ENCODE peak calls at places on chromosomes 16 and 17, in nine cellular contexts. Y is MM.1S, X is hepatocyte, C is GM23338, D is HCT116, M is neural progenitor cell, B is PC-3, O is SK-N-SH, L is OCI-LY7. J is an unnamed sample.

GRCh38 chr17:36468903-36469635 is 17.4 kb upstream of the ZNHIT3 start:
- DNase-seq in D (no peak), O (no peak), M (peak; percentile 8), X (no peak), C (no peak), B (no peak), Y (no peak), L (no peak), J (no peak)

GRCh38 chr17:258045-258734 is 76.7 kb upstream of the DOC2B start:
- DNase-seq in B (no peak), L (no peak), Y (no peak), X (no peak), O (no peak), M (no peak), D (no peak), C (no peak), J (no peak)

GRCh38 chr16:23082161-23082788 is 67.0 kb downstream of the USP31 start:
- DNase-seq in M (no peak), X (no peak), O (peak; percentile 70), L (no peak), D (no peak), C (no peak), Y (no peak), B (no peak), J (peak; percentile 19)

GRCh38 chr17:81424613-81425017 is 29.4 kb downstream of the BAHCC1 start:
- DNase-seq in B (no peak), M (no peak), Y (no peak), O (no peak), C (no peak), L (no peak), X (no peak), D (no peak), J (no peak)

GRCh38 chr17:83170571-83171260 is 91.3 kb downstream of the METRNL start:
- DNase-seq in B (no peak), D (no peak), Y (no peak), L (no peak), X (peak; percentile 1), C (no peak), O (peak; percentile 20), M (no peak), J (no peak)

GRCh38 chr16:76729525-76729924 is 452.3 kb downstream of the CNTNAP4 start:
- DNase-seq in C (peak; percentile 10), D (no peak), X (peak; percentile 63), Y (no peak), M (no peak), L (no peak), B (peak; percentile 78), O (no peak), J (no peak)

GRCh38 chr16:83245061-83245460 is 562.7 kb upstream of the HSBP1 start:
- DNase-seq in Y (no peak), M (no peak), O (no peak), L (no peak), B (no peak), X (no peak), C (no peak), D (no peak), J (peak; percentile 4)

GRCh38 chr17:77726549-77726957 is 231.9 kb upstream of the TNRC6C start:
- DNase-seq in B (no peak), C (no peak), M (no peak), O (no peak), D (no peak), Y (no peak), L (no peak), X (no peak), J (no peak)

GRCh38 chr16:12315330-12316138 is 339.0 kb downstream of the SNX29 start:
- DNase-seq in O (no peak), C (no peak), D (no peak), B (peak; percentile 36), L (no peak), M (no peak), X (peak; percentile 60), Y (no peak), J (no peak)

GRCh38 chr17:17672453-17673368 is 8.5 kb upstream of the RAI1 start:
- DNase-seq in X (no peak), D (no peak), Y (no peak), B (peak; percentile 59), L (peak; percentile 66), M (no peak), C (no peak), O (no peak), J (no peak)

GRCh38 chr17:64115043-64115698 is 14.8 kb downstream of the ERN1 start:
- DNase-seq in M (no peak), C (no peak), O (no peak), X (no peak), B (peak; percentile 60), L (no peak), D (no peak), Y (no peak), J (peak; percentile 84)

GRCh38 chr17:7523033-7523432 is 25.8 kb upstream of the TNFSF12 start:
- DNase-seq in X (no peak), D (peak; percentile 8), B (peak; percentile 3), Y (peak; percentile 8), L (peak; percentile 20), M (peak; percentile 39), O (no peak), C (peak; percentile 94), J (peak; percentile 30)

GRCh38 chr16:12661656-12662172 is 142.0 kb downstream of the CPPED1 start:
- DNase-seq in M (peak; percentile 93), B (peak; percentile 48), L (peak; percentile 65), C (peak; percentile 90), X (peak; percentile 76), D (peak; percentile 6), Y (peak; percentile 34), O (no peak), J (peak; percentile 44)

GRCh38 chr17:5819396-5819795 is 235.1 kb upstream of the NLRP1 start:
- DNase-seq in X (no peak), L (no peak), C (no peak), M (no peak), Y (no peak), D (no peak), B (no peak), O (no peak), J (no peak)

GRCh38 chr16:55055262-55055661 is 124.6 kb downstream of the IRX5 start:
- DNase-seq in D (no peak), Y (no peak), C (peak; percentile 35), L (no peak), M (no peak), B (no peak), O (no peak), X (no peak), J (no peak)

GRCh38 chr16:65121870-65122723 is at the start of gene CDH11:
- DNase-seq in D (no peak), Y (no peak), M (peak; percentile 93), O (peak; percentile 82), B (peak; percentile 65), L (no peak), C (peak; percentile 78), X (peak; percentile 90), J (peak; percentile 93)

DNA sequence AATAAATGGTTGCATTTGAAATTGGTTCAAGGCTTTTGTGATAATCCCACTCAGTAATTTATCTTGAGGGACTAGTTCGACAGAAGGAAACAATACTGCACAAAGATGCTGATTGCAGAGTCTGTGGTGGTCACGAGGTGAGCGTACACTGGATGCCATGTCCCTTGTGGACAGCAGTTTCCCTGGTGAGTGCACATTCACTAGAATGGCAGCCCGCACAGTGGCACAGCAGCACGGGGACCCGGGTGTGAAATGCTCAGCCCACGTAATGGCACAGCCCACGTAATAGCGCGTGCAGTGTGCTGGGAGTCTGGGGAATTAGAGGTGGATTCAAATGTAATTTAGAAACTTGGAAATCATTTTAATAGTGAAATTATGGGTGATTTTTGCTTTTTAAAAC is 154.0 kb downstream of the LGALS9B start:
- DNase-seq in D (no peak), C (no peak), M (no peak), Y (no peak), L (no peak), B (no peak), X (no peak), O (no peak), J (no peak)
- TF ChIP-seq EZH2phosphoT487 in D (no peak), C (no peak), M (no peak), Y (no peak), L (no peak), B (no peak), X (no peak), O (no peak), J (no peak)

GRCh38 chr17:73711184-73711583 is 66.9 kb upstream of the SDK2 start:
- DNase-seq in B (no peak), L (peak; percentile 94), Y (peak; percentile 8), M (no peak), X (no peak), C (no peak), O (no peak), D (no peak), J (no peak)
- TF ChIP-seq EZH2phosphoT487 in B (no peak), L (no peak), Y (no peak), M (no peak), X (no peak), C (no peak), O (no peak), D (no peak), J (no peak)

DNA sequence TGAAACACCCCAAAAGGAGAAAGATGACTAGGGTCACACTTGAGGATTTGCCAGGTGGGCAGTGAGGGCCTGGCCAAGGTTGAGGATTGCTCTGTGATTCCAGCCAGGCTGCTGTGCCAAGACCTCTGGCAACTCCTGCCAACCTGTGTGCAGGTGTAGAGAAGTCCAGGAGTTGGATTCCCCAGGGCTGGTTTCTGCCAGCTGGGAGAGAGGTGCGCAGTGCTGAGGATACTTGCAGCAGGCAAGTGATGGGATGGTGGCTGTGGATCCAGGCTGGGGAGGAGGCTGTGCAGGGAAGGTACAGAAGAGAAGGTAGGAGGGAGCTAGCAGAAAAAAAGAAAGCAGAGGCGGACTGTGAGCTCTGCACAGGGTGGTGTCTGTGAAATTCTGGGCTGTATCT is 6.6 kb downstream of the RIPOR1 start:
- DNase-seq in M (no peak), O (no peak), C (no peak), B (no peak), Y (no peak), L (no peak), X (no peak), D (no peak), J (no peak)
- TF ChIP-seq EZH2phosphoT487 in M (no peak), O (no peak), C (no peak), B (no peak), Y (no peak), L (no peak), X (no peak), D (no peak), J (no peak)

GRCh38 chr17:1255041-1255440 is 15.2 kb upstream of the BHLHA9 start:
- DNase-seq in Y (no peak), M (no peak), C (peak; percentile 58), B (no peak), D (no peak), L (no peak), O (no peak), X (no peak), J (no peak)

GRCh38 chr17:1256699-1257098 is 13.5 kb upstream of the BHLHA9 start:
- DNase-seq in D (no peak), O (no peak), M (no peak), X (no peak), C (no peak), L (no peak), Y (no peak), B (no peak), J (no peak)

GRCh38 chr17:1264196-1264595 is 6.0 kb upstream of the BHLHA9 start:
- DNase-seq in M (peak; percentile 54), B (no peak), L (no peak), Y (no peak), X (no peak), C (no peak), D (no peak), O (no peak), J (no peak)

GRCh38 chr17:1260762-1261161 is 9.5 kb upstream of the BHLHA9 start:
- DNase-seq in Y (no peak), M (no peak), L (no peak), C (no peak), X (no peak), O (no peak), D (no peak), B (no peak), J (no peak)

GRCh38 chr17:1259910-1260389 is 10.3 kb upstream of the BHLHA9 start:
- DNase-seq in Y (no peak), D (no peak), C (no peak), B (no peak), L (no peak), O (peak; percentile 51), X (no peak), M (no peak), J (peak; percentile 60)
- TF ChIP-seq EZH2phosphoT487 in Y (no peak), D (no peak), C (no peak), B (no peak), L (no peak), O (no peak), X (no peak), M (peak; percentile 54), J (no peak)

J was measured in GM23248.